ENCODE peak calls at places on chromosome 17, in four cellular contexts. H is NCI-H460; U is GM19239; W is activated CD8-positive, alpha-beta T cell treated with anti-CD3 and anti-CD28 coated beads, Interleukin-2, amount 10 ng/mL, durations not matched to agents 7 days and 5 days. Z is an unnamed sample.

GRCh38 chr17:60231234-60231633 is 81.5 kb downstream of the CA4 start:
- DNase-seq in H (peak), U (no peak), W (no peak), Z (no peak)

GRCh38 chr17:10349403-10349802 is 23.4 kb downstream of the MYH13 start:
- DNase-seq in H (no peak), U (peak), W (peak), Z (no peak)

GRCh38 chr17:43068570-43069367 is 43.7 kb downstream of the RND2 start:
- DNase-seq in H (peak), U (no peak), W (no peak), Z (no peak)

GRCh38 chr17:75159196-75160031 is 5.1 kb upstream of the JPT1 start:
- DNase-seq in H (no peak), U (no peak), W (no peak), Z (no peak)

GRCh38 chr17:50533720-50534148 is 1.2 kb downstream of the EPN3 start:
- DNase-seq in H (no peak), U (no peak), W (no peak), Z (peak)

GRCh38 chr17:79627184-79627765 is 16.4 kb upstream of the RBFOX3 start:
- DNase-seq in H (no peak), U (no peak), W (no peak), Z (no peak)

GRCh38 chr17:60641810-60642220 is 35.8 kb upstream of the BCAS3 start:
- DNase-seq in H (peak), U (peak), W (peak), Z (no peak)

GRCh38 chr17:13584701-13585080 is 17.0 kb downstream of the HS3ST3A1 start:
- DNase-seq in H (no peak), U (no peak), W (no peak), Z (no peak)

GRCh38 chr17:43905985-43906852 is 1.1 kb downstream of the MPP2 start:
- DNase-seq in H (no peak), U (no peak), W (peak), Z (peak)

GRCh38 chr17:57578608-57578990 is 166.5 kb downstream of the CCDC182 start:
- DNase-seq in H (no peak), U (no peak), W (no peak), Z (no peak)

GRCh38 chr17:42266918-42267766 is 9.0 kb downstream of the STAT5B start:
- DNase-seq in H (peak), U (no peak), W (peak), Z (no peak)

Z was measured in left ventricle myocardium inferior.